ENCODE peak calls at places on chromosomes 7 and 10, in nine cellular contexts. O is WERI-Rb-1, Z is brain microvascular endothelial cell, S is Peyer's patch, Y is H7, U is endodermal cell, D is HAP-1, F is left ventricle myocardium inferior, J is SJSA1. C is an unnamed sample. For H3K36me3, the result is how much of the 10 kb centered on the place peaks cover.

GRCh38 chr7:132090444-132090843 is 485.8 kb downstream of the PLXNA4 start:
- DNase-seq in O (no peak), Z (no peak), S (no peak), Y (no peak), U (no peak), D (no peak), F (no peak), J (no peak), C (no peak)

GRCh38 chr10:18079665-18080295 is 60.4 kb upstream of the CACNB2 start:
- DNase-seq in O (no peak), Z (no peak), S (no peak), Y (no peak), U (no peak), D (no peak), F (peak), J (no peak), C (no peak)

GRCh38 chr7:128827971-128828711 is 2.1 kb upstream of the FLNC start:
- DNase-seq in O (no peak), Z (peak), S (no peak), Y (no peak), U (peak), D (no peak), F (peak), J (peak), C (no peak)

GRCh38 chr10:14385591-14386201 is 55.0 kb upstream of the FRMD4A start:
- DNase-seq in O (no peak), Z (no peak), S (no peak), Y (no peak), U (no peak), D (no peak), F (no peak), J (no peak), C (no peak)

GRCh38 chr7:111098011-111098925 is 7.3 kb downstream of the LRRN3 start:
- DNase-seq in O (peak), Z (peak), S (peak), Y (no peak), U (peak), D (peak), F (peak), J (peak), C (no peak)

GRCh38 chr10:43252785-43253341 is 14.0 kb downstream of the RASGEF1A start:
- DNase-seq in O (no peak), Z (no peak), S (peak), Y (peak), U (peak), D (peak), F (peak), J (no peak), C (peak)

GRCh38 chr7:135943266-135943889 is 33.8 kb downstream of the MTPN start:
- DNase-seq in O (no peak), Z (no peak), S (no peak), Y (no peak), U (no peak), D (no peak), F (no peak), J (no peak), C (no peak)

GRCh38 chr7:77657427-77658331 is 38.6 kb upstream of the RSBN1L start:
- DNase-seq in O (no peak), Z (no peak), S (peak), Y (peak), U (no peak), D (peak), F (no peak), J (no peak), C (no peak)

GRCh38 chr10:122243560-122243959 is 27.5 kb upstream of the BTBD16 start:
- DNase-seq in O (no peak), Z (no peak), S (no peak), Y (no peak), U (no peak), D (no peak), F (no peak), J (no peak), C (no peak)

GRCh38 chr10:106500585-106501525 is 663.7 kb downstream of the SORCS1 start:
- DNase-seq in O (no peak), Z (no peak), S (no peak), Y (no peak), U (no peak), D (no peak), F (no peak), J (no peak), C (no peak)

GRCh38 chr10:112224933-112225529 is 41.5 kb upstream of the GPAM start:
- DNase-seq in O (no peak), Z (no peak), S (no peak), Y (no peak), U (no peak), D (no peak), F (no peak), J (no peak), C (no peak)

GRCh38 chr10:70908426-70909296 is 20.3 kb upstream of the PCBD1 start:
- DNase-seq in O (no peak), Z (no peak), S (no peak), Y (no peak), U (no peak), D (no peak), F (no peak), J (no peak), C (peak)

GRCh38 chr10:127464561-127464960 is 84.5 kb upstream of the NPS start:
- DNase-seq in O (no peak), Z (no peak), S (no peak), Y (no peak), U (peak), D (no peak), F (no peak), J (no peak), C (no peak)

GRCh38 chr10:61981460-61981859 is 80.0 kb downstream of the ARID5B start:
- DNase-seq in O (no peak), Z (no peak), S (no peak), Y (no peak), U (no peak), D (no peak), F (no peak), J (no peak), C (no peak)

GRCh38 chr10:117969592-117969991 is 77.1 kb downstream of the RAB11FIP2 start:
- DNase-seq in O (no peak), Z (no peak), S (no peak), Y (no peak), U (no peak), D (no peak), F (no peak), J (no peak), C (no peak)
- H3K36me3 ChIP-seq in O (under half), Z (under half), S (under half), Y (under half), U (under half), D (under half), F (under half), J (under half), C (under half)

GRCh38 chr7:21911341-21911875 is 34.3 kb downstream of the CDCA7L start:
- DNase-seq in O (no peak), Z (no peak), S (no peak), Y (no peak), U (no peak), D (peak), F (no peak), J (no peak), C (no peak)
- H3K36me3 ChIP-seq in O (under half), Z (under half), S (under half), Y (under half), U (under half), D (under half), F (under half), J (under half), C (under half)

GRCh38 chr10:482848-483247 is 206.6 kb downstream of the DIP2C start:
- DNase-seq in O (no peak), Z (no peak), S (no peak), Y (no peak), U (no peak), D (no peak), F (no peak), J (no peak), C (no peak)
- H3K36me3 ChIP-seq in O (under half), Z (under half), S (under half), Y (under half), U (under half), D (under half), F (under half), J (under half), C (under half)

GRCh38 chr10:11933837-11934236 is 108.8 kb downstream of the UPF2 start:
- DNase-seq in O (no peak), Z (no peak), S (no peak), Y (no peak), U (no peak), D (no peak), F (no peak), J (no peak), C (no peak)
- H3K36me3 ChIP-seq in O (under half), Z (under half), S (under half), Y (under half), U (half or more), D (under half), F (half or more), J (under half), C (under half)

DNA sequence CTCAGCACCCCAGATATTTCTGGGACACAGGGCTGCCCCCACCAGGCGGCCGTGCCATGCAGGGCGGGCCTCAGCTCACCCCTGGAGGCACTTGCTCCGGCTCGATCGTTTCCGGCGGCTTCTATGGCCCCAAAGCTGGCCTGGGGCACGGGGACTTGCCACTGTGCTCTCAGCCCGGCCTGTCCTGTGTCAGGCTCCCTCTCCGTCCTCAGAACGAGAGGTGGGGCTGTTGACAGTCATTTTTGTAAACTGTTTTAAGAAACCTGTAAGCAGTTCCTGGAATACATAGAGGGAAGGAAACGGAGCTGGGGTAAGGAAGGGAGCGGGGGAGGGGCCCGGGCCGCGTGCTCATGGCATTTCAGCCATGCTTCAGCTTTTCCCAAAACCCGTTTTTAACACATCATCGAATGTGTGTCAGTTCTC is 30.7 kb upstream of the PRKAR1B start:
- DNase-seq in O (no peak), Z (no peak), S (no peak), Y (no peak), U (no peak), D (no peak), F (no peak), J (no peak), C (peak)
- H3K36me3 ChIP-seq in O (half or more), Z (under half), S (under half), Y (under half), U (half or more), D (half or more), F (half or more), J (under half), C (under half)

GRCh38 chr10:44307691-44308090 is 77.2 kb downstream of the CXCL12 start:
- DNase-seq in O (no peak), Z (no peak), S (no peak), Y (no peak), U (no peak), D (no peak), F (no peak), J (no peak), C (no peak)

GRCh38 chr10:44306147-44306710 is 78.7 kb downstream of the CXCL12 start:
- DNase-seq in O (no peak), Z (peak), S (no peak), Y (no peak), U (no peak), D (no peak), F (no peak), J (no peak), C (no peak)

GRCh38 chr10:44308935-44309334 is 76.0 kb downstream of the CXCL12 start:
- DNase-seq in O (no peak), Z (no peak), S (no peak), Y (no peak), U (no peak), D (no peak), F (no peak), J (no peak), C (no peak)

GRCh38 chr10:44309939-44310761 is 74.7 kb downstream of the CXCL12 start:
- DNase-seq in O (no peak), Z (no peak), S (no peak), Y (peak), U (no peak), D (no peak), F (no peak), J (no peak), C (no peak)

DNA sequence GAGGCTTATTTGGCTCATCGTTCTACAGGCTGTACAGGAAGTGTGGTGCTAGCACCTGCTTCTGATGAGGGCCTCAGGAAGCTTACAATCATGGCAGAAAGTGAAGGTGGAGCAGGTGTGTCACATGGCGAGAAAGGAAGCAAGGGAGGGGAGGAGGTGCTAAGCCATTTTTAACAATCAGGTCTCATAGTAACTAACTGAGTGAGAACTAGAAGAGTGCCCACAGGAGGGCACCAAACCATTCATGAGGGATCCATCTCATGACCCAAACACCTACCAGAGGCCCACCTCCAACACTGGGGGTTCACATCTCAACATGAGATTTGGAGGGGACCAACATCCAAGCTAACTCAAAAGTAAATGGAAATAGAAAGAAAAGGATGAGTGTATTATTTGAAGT is 78.1 kb downstream of the CXCL12 start:
- DNase-seq in O (no peak), Z (no peak), S (no peak), Y (peak), U (peak), D (no peak), F (no peak), J (no peak), C (no peak)
- H3K36me3 ChIP-seq in O (under half), Z (under half), S (under half), Y (under half), U (under half), D (under half), F (under half), J (under half), C (under half)

GRCh38 chr7:73570977-73571376 is 7.4 kb downstream of the TBL2 start:
- DNase-seq in O (no peak), Z (no peak), S (no peak), Y (no peak), U (no peak), D (no peak), F (no peak), J (no peak), C (no peak)
- H3K36me3 ChIP-seq in O (half or more), Z (half or more), S (under half), Y (under half), U (half or more), D (half or more), F (half or more), J (half or more), C (under half)

DNA sequence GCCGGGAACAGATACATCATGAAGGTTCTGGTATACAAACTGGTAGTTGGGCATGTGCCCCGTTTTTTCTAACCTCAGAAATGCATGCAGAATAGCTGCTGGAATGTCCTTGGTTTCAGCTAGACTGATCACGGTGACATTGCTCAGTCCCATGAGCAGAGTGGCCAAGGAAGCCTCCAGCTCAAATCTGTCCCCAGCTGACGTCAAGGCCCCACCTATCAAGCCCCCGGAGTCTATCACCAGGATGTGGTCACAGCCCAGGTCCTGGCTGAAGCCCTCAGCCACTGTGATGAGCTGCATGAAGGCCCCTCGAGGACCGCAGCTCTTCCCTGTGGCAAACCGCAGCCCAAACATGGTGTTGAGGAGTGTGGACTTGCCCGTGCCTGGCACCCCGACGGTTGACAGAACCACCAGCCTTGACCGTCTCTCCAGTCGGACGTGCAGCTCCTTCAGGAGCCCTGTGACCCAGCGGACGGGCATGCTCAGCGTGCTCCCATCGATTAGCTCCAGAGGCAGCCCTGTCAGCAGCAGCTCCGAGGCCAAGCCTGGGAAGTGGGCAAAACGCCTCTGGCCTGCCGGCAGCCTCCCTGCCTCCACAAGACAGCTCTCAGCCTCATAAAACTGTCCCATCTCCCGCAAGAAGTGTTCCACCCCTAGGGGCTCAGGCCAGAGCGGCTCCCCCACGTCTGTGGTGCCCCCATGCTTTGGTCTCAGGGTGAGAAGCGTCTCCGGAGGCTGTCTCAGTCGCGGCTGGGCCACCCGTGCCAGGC is 7.8 kb upstream of the MRPS24 start:
- DNase-seq in O (no peak), Z (no peak), S (no peak), Y (no peak), U (no peak), D (no peak), F (no peak), J (no peak), C (no peak)
- H3K36me3 ChIP-seq in O (under half), Z (under half), S (under half), Y (under half), U (under half), D (under half), F (half or more), J (half or more), C (under half)

DNA sequence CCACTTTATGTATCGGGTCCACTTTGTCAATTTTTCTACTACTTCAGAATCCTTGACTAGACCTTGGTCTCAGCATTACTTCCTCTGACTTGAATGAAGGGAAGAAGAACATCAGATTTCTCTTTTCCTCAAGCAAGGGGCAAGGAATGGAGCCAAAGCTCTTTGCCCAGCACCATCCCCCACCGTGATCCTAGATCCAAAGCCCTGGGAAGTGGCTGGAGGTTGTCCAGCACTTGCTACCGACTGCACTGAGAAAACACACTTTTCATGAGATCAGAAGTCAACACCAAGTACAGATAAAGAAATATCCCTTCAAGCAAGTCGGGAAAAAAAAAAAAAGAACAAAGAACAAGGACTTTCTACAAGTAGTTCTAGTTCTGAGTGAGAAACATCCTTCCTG is 102.1 kb upstream of the DDC start:
- DNase-seq in O (no peak), Z (no peak), S (no peak), Y (no peak), U (no peak), D (no peak), F (peak), J (no peak), C (no peak)
- H3K36me3 ChIP-seq in O (under half), Z (under half), S (under half), Y (under half), U (half or more), D (under half), F (under half), J (under half), C (under half)

GRCh38 chr7:99558306-99559275 is at the start of gene ZNF655:
- DNase-seq in O (peak), Z (peak), S (peak), Y (peak), U (peak), D (peak), F (peak), J (peak), C (peak)
- H3K36me3 ChIP-seq in O (half or more), Z (under half), S (under half), Y (under half), U (under half), D (under half), F (half or more), J (half or more), C (under half)